ENCODE peak calls at places on chromosome 15, in four cellular contexts. P is GM13977, A is astrocyte of the spinal cord, W is cardiac muscle cell. Z is an unnamed sample.
A peak's percentile ranks its signal among the peaks of the same experiment; 100 is the strongest.

GRCh38 chr15:65374831-65375401 is 2.9 kb downstream of the IGDCC3 start:
- DNase-seq in P (no peak), A (no peak), W (no peak), Z (no peak)

GRCh38 chr15:26156041-26156440 is 292.9 kb upstream of the ATP10A start:
- DNase-seq in P (no peak), A (no peak), W (no peak), Z (no peak)

GRCh38 chr15:92014461-92015030 is 161.0 kb downstream of the SLCO3A1 start:
- DNase-seq in P (no peak), A (no peak), W (no peak), Z (no peak)

GRCh38 chr15:85129881-85130280 is 148.2 kb downstream of the PDE8A start:
- DNase-seq in P (no peak), A (no peak), W (no peak), Z (no peak)

GRCh38 chr15:89199734-89200133 is 21.6 kb downstream of the RLBP1 start:
- DNase-seq in P (no peak), A (no peak), W (peak; percentile 26), Z (no peak)

GRCh38 chr15:37888356-37888755 is 46.1 kb upstream of the TMCO5A start:
- DNase-seq in P (no peak), A (no peak), W (no peak), Z (no peak)

GRCh38 chr15:99143655-99144610 is 39.1 kb downstream of the SYNM start:
- DNase-seq in P (no peak), A (peak; percentile 31), W (no peak), Z (peak; percentile 6)

GRCh38 chr15:55253580-55253979 is 36.0 kb downstream of the RAB27A start:
- DNase-seq in P (no peak), A (peak; percentile 83), W (no peak), Z (no peak)

GRCh38 chr15:26453914-26454313 is 319.0 kb downstream of the GABRB3 start:
- DNase-seq in P (no peak), A (no peak), W (peak; percentile 56), Z (no peak)

GRCh38 chr15:44087578-44088190 is 107.4 kb downstream of the FRMD5 start:
- DNase-seq in P (no peak), A (peak; percentile 88), W (no peak), Z (no peak)

GRCh38 chr15:34709866-34710265 is 44.9 kb downstream of the GJD2 start:
- DNase-seq in P (no peak), A (peak; percentile 11), W (no peak), Z (no peak)

GRCh38 chr15:77514635-77515421 is 94.1 kb downstream of the HMG20A start:
- DNase-seq in P (no peak), A (no peak), W (no peak), Z (no peak)

GRCh38 chr15:41544650-41545015 is 576 bp upstream of the RPAP1 start:
- DNase-seq in P (no peak), A (no peak), W (no peak), Z (no peak)

GRCh38 chr15:68204776-68205557 is at the start of gene CALML4:
- DNase-seq in P (peak; percentile 13), A (peak; percentile 33), W (no peak), Z (peak; percentile 44)

GRCh38 chr15:88621789-88622604 is 857 bp downstream of the AEN start:
- DNase-seq in P (peak; percentile 70), A (peak; percentile 44), W (peak; percentile 28), Z (no peak)